ENCODE peak calls at places on chromosome 19, in six cellular contexts. O is neuronal stem cell, N is mucosa of descending colon, X is transverse colon, G is left lung, L is body of pancreas. D is an unnamed sample.

GRCh38 chr19:46202872-46203860 is 26.4 kb upstream of the IGFL1 start:
- DNase-seq in O (no peak), N (no peak), X (no peak), G (no peak), L (no peak), D (no peak)

GRCh38 chr19:39498262-39499081 is at the start of gene DLL3:
- DNase-seq in O (no peak), N (no peak), X (no peak), G (no peak), L (no peak), D (no peak)

GRCh38 chr19:53158119-53158656 is 665 bp downstream of the ZNF347 start:
- DNase-seq in O (peak; percentile 20), N (peak; percentile 58), X (peak; percentile 39), G (peak; percentile 37), L (peak; percentile 40), D (peak; percentile 49)

GRCh38 chr19:39166571-39167391 is 30.0 kb upstream of the NCCRP1 start:
- DNase-seq in O (no peak), N (peak; percentile 92), X (peak; percentile 88), G (peak; percentile 88), L (peak; percentile 87), D (no peak)

GRCh38 chr19:5434970-5435641 is 20.1 kb upstream of the ZNRF4 start:
- DNase-seq in O (no peak), N (no peak), X (no peak), G (peak; percentile 46), L (no peak), D (no peak)

GRCh38 chr19:7507884-7508283 is 8.0 kb upstream of the ZNF358 start:
- DNase-seq in O (no peak), N (peak; percentile 88), X (peak; percentile 86), G (peak; percentile 85), L (peak; percentile 68), D (peak; percentile 91)

GRCh38 chr19:47615230-47615629 is 6.3 kb downstream of the BICRA start:
- DNase-seq in O (no peak), N (no peak), X (no peak), G (no peak), L (no peak), D (no peak)

GRCh38 chr19:46787331-46788100 is 878 bp downstream of the SLC1A5 start:
- DNase-seq in O (peak; percentile 52), N (peak; percentile 77), X (peak; percentile 62), G (peak; percentile 64), L (peak; percentile 51), D (peak; percentile 72)

GRCh38 chr19:17505218-17505617 is 6.2 kb upstream of the PGLS start:
- DNase-seq in O (no peak), N (no peak), X (no peak), G (no peak), L (no peak), D (no peak)

GRCh38 chr19:18650048-18650435 is 13.2 kb downstream of the KLHL26 start:
- DNase-seq in O (no peak), N (no peak), X (no peak), G (no peak), L (peak; percentile 23), D (peak; percentile 79)

GRCh38 chr19:49691243-49692101 is 556 bp downstream of the CPT1C start:
- DNase-seq in O (peak; percentile 80), N (no peak), X (no peak), G (no peak), L (peak; percentile 48), D (peak; percentile 84)

GRCh38 chr19:49853852-49854849 is 3.2 kb downstream of the PTOV1 start:
- DNase-seq in O (no peak), N (peak; percentile 39), X (no peak), G (no peak), L (no peak), D (no peak)

GRCh38 chr19:38701455-38702063 is 42.7 kb downstream of the CAPN12 start:
- DNase-seq in O (no peak), N (no peak), X (peak; percentile 61), G (no peak), L (no peak), D (no peak)

GRCh38 chr19:17195106-17195505 is 20.1 kb upstream of the USE1 start:
- DNase-seq in O (no peak), N (no peak), X (no peak), G (no peak), L (no peak), D (no peak)

GRCh38 chr19:40530091-40530901 is 46.4 kb upstream of the SHKBP1 start:
- DNase-seq in O (peak; percentile 72), N (no peak), X (no peak), G (no peak), L (peak; percentile 42), D (no peak)

GRCh38 chr19:33374406-33374703 is 846 bp downstream of the CEBPG start:
- DNase-seq in O (no peak), N (peak; percentile 56), X (no peak), G (no peak), L (peak; percentile 56), D (no peak)
- H3K4me1 ChIP-seq in O (peaks cover 5% of the 10 kb centered on the region), N (peaks cover 20% of the 10 kb centered on the region), X (peaks cover 20% of the 10 kb centered on the region), G (peaks cover 20% of the 10 kb centered on the region), L (peaks cover 47% of the 10 kb centered on the region), D (peaks cover 7% of the 10 kb centered on the region)

GRCh38 chr19:29966594-29967249 is 24.7 kb downstream of the URI1 start:
- DNase-seq in O (no peak), N (no peak), X (no peak), G (no peak), L (no peak), D (no peak)
- H3K4me1 ChIP-seq in O (no peaks in the 10 kb centered on the region), N (peaks cover 10% of the 10 kb centered on the region), X (no peaks in the 10 kb centered on the region), G (peaks cover 15% of the 10 kb centered on the region), L (peaks cover 33% of the 10 kb centered on the region), D (peaks cover 5% of the 10 kb centered on the region)

DNA sequence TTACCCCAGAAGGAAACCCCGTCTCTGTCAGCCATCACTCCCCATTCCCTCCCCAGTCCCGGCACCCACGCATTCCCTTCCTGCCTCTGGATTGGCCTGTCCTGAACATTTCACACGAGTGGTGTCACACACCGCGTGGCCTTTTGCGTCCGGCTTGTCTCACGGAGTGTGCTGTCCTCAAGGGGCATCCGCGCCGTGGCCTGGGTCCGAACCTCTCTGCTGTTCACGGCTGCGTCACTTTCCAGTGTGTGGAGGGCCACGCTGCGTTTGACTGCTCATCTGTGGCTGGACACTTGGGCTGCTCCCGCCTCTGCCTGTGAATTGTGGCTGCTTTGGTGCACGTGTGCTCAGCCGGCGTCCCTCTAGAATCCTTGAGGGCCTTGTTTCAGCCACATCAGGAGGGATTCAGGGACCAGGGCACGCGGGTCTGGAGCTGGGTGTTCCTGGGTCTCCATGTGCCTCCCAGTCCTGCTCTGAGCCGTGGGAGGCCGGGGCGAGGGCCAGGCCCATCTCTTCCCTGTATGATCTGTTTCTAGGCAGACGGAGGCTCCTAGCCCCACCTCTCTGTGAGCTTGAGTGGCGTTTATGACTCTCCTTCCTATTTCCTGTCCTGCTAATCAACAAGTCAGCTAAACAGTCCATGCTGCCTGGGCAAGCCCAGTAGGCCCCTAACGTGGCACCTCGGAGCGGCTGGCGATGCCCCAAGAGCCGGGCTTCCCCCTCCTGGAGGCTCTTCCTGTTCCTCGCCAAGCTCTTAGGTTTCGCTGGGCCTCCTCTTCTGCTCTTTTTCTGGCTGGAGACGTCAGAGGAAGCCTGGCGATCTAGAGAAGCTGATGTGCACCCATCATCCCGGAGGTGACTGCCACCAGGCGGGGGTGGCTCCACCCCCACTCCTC is 8.1 kb downstream of the STK11 start:
- DNase-seq in O (no peak), N (peak; percentile 75), X (peak; percentile 78), G (peak; percentile 82), L (peak; percentile 49), D (peak; percentile 93)
- H3K4me1 ChIP-seq in O (peaks cover 13% of the 10 kb centered on the region), N (peaks cover 56% of the 10 kb centered on the region), X (peaks cover 60% of the 10 kb centered on the region), G (peaks cover 35% of the 10 kb centered on the region), L (peaks cover 88% of the 10 kb centered on the region), D (no peaks in the 10 kb centered on the region)

GRCh38 chr19:44752816-44753618 is 4.5 kb downstream of the BCL3 start:
- DNase-seq in O (no peak), N (peak; percentile 94), X (peak; percentile 96), G (peak; percentile 97), L (peak; percentile 92), D (peak; percentile 98)
- H3K4me1 ChIP-seq in O (peaks cover 33% of the 10 kb centered on the region), N (peaks cover 52% of the 10 kb centered on the region), X (peaks cover 50% of the 10 kb centered on the region), G (peaks cover 68% of the 10 kb centered on the region), L (peaks cover 79% of the 10 kb centered on the region), D (no peaks in the 10 kb centered on the region)

GRCh38 chr19:11264452-11265176 is 2.3 kb upstream of the DOCK6 start:
- DNase-seq in O (no peak), N (peak; percentile 92), X (peak; percentile 88), G (peak; percentile 88), L (peak; percentile 37), D (no peak)
- H3K4me1 ChIP-seq in O (peaks cover 7% of the 10 kb centered on the region), N (peaks cover 26% of the 10 kb centered on the region), X (peaks cover 7% of the 10 kb centered on the region), G (peaks cover 3% of the 10 kb centered on the region), L (peaks cover 27% of the 10 kb centered on the region), D (no peaks in the 10 kb centered on the region)

GRCh38 chr19:4012092-4012974 is 4.8 kb downstream of the PIAS4 start:
- DNase-seq in O (no peak), N (no peak), X (peak; percentile 38), G (no peak), L (peak; percentile 89), D (no peak)
- H3K4me1 ChIP-seq in O (peaks cover 12% of the 10 kb centered on the region), N (peaks cover 24% of the 10 kb centered on the region), X (peaks cover 47% of the 10 kb centered on the region), G (peaks cover 11% of the 10 kb centered on the region), L (peaks cover 85% of the 10 kb centered on the region), D (no peaks in the 10 kb centered on the region)

GRCh38 chr19:13016628-13017305 is 21.5 kb downstream of the NFIX start:
- DNase-seq in O (no peak), N (no peak), X (no peak), G (no peak), L (no peak), D (no peak)

GRCh38 chr19:13017306-13018036 is 22.2 kb downstream of the NFIX start:
- DNase-seq in O (no peak), N (no peak), X (no peak), G (no peak), L (no peak), D (no peak)

GRCh38 chr19:13020002-13020414 is 24.7 kb downstream of the NFIX start:
- DNase-seq in O (no peak), N (no peak), X (no peak), G (no peak), L (no peak), D (no peak)

GRCh38 chr19:13019330-13019729 is 24.1 kb downstream of the NFIX start:
- DNase-seq in O (no peak), N (no peak), X (no peak), G (no peak), L (no peak), D (no peak)

GRCh38 chr19:13018037-13018914 is 23.0 kb downstream of the NFIX start:
- DNase-seq in O (no peak), N (peak; percentile 46), X (peak; percentile 57), G (no peak), L (peak; percentile 46), D (no peak)
- H3K4me1 ChIP-seq in O (peaks cover 5% of the 10 kb centered on the region), N (peaks cover 22% of the 10 kb centered on the region), X (peaks cover 43% of the 10 kb centered on the region), G (peaks cover 75% of the 10 kb centered on the region), L (peaks cover 33% of the 10 kb centered on the region), D (peaks cover 6% of the 10 kb centered on the region)